ENCODE peak calls at places on chromosomes 7 and 10, in four cellular contexts. M is GM19239, L is NCI-H345, D is Daoy. W is an unnamed sample.

GRCh38 chr10:119516381-119517234 is 25.9 kb downstream of the RGS10 start:
- DNase-seq in M (peak), L (no peak), D (no peak), W (no peak)

GRCh38 chr7:36945612-36946400 is 221.5 kb upstream of the AOAH start:
- DNase-seq in M (no peak), L (peak), D (no peak), W (no peak)

GRCh38 chr10:11673346-11674330 is 62.2 kb upstream of the USP6NL start:
- DNase-seq in M (no peak), L (no peak), D (peak), W (no peak)

GRCh38 chr10:76324283-76324682 is 892.9 kb downstream of the LRMDA start:
- DNase-seq in M (no peak), L (peak), D (no peak), W (peak)

GRCh38 chr7:41110186-41110585 is 592.7 kb downstream of the INHBA start:
- DNase-seq in M (no peak), L (no peak), D (peak), W (no peak)

GRCh38 chr10:100866010-100866409 is 46.8 kb upstream of the SLF2 start:
- DNase-seq in M (no peak), L (no peak), D (no peak), W (no peak)

GRCh38 chr10:70551971-70552422 is 50.5 kb downstream of the PRF1 start:
- DNase-seq in M (no peak), L (no peak), D (no peak), W (no peak)

GRCh38 chr7:101200504-101200861 is 353 bp downstream of the MOGAT3 start:
- DNase-seq in M (no peak), L (no peak), D (no peak), W (no peak)

GRCh38 chr7:40329601-40330153 is 194.9 kb downstream of the SUGCT start:
- DNase-seq in M (peak), L (peak), D (peak), W (no peak)

GRCh38 chr10:44959243-44960097 is at the start of gene RASSF4:
- DNase-seq in M (peak), L (peak), D (peak), W (peak)

GRCh38 chr10:58517481-58518355 is 5.0 kb downstream of the BICC1 start:
- DNase-seq in M (no peak), L (no peak), D (no peak), W (no peak)

GRCh38 chr10:101725843-101726242 is 30.9 kb upstream of the FBXW4 start:
- DNase-seq in M (no peak), L (no peak), D (no peak), W (no peak)

GRCh38 chr10:50322075-50322474 is 70.8 kb upstream of the ASAH2 start:
- DNase-seq in M (no peak), L (no peak), D (peak), W (no peak)

GRCh38 chr10:73647211-73647874 is 6.1 kb upstream of the MYOZ1 start:
- DNase-seq in M (no peak), L (no peak), D (no peak), W (peak)

GRCh38 chr7:155205368-155206285 is 92.1 kb upstream of the INSIG1 start:
- DNase-seq in M (peak), L (no peak), D (peak), W (peak)

GRCh38 chr10:97572214-97572989 is at the start of gene ANKRD2:
- DNase-seq in M (peak), L (peak), D (peak), W (peak)

GRCh38 chr7:6198687-6199595 is 73.5 kb downstream of the CYTH3 start:
- DNase-seq in M (no peak), L (no peak), D (no peak), W (no peak)

GRCh38 chr7:34939175-34939574 is 98.1 kb downstream of the DPY19L1 start:
- DNase-seq in M (no peak), L (no peak), D (peak), W (no peak)

W was measured in left ventricle myocardium inferior.